ENCODE peak calls at places on chromosomes 16 and 17, in six cellular contexts. One of them, this sample, is unnamed.

GRCh38 chr16:13146829-13147228 is 245.4 kb downstream of the SHISA9 start:
- DNase-seq in endothelial cell of umbilical vein: no peak
- DNase-seq in PC-3: no peak
- DNase-seq in Karpas-422: no peak
- DNase-seq in H1: no peak
- DNase-seq in IMR-90: no peak
- DNase-seq in this sample: no peak

GRCh38 chr17:39927101-39927927 is at the start of the genes LRRC3C and ORMDL3:
- DNase-seq in endothelial cell of umbilical vein: peak; percentile 93
- DNase-seq in IMR-90: peak; percentile 92
- DNase-seq in H1: peak; percentile 74
- DNase-seq in PC-3: peak; percentile 85
- DNase-seq in Karpas-422: peak; percentile 97
- DNase-seq in this sample: peak; percentile 99

GRCh38 chr16:81140930-81141780 is 45.0 kb upstream of the GCSH start:
- DNase-seq in IMR-90: no peak
- DNase-seq in PC-3: peak; percentile 12
- DNase-seq in endothelial cell of umbilical vein: no peak
- DNase-seq in H1: peak; percentile 33
- DNase-seq in Karpas-422: peak; percentile 53
- DNase-seq in this sample: peak; percentile 87

GRCh38 chr16:23587726-23588125 is 8.4 kb downstream of the NDUFAB1 start:
- DNase-seq in endothelial cell of umbilical vein: no peak
- DNase-seq in IMR-90: peak; percentile 96
- DNase-seq in Karpas-422: no peak
- DNase-seq in PC-3: peak; percentile 8
- DNase-seq in H1: no peak
- DNase-seq in this sample: no peak

GRCh38 chr17:59002848-59003247 is 103.8 kb downstream of the TRIM37 start:
- DNase-seq in IMR-90: peak; percentile 8
- DNase-seq in endothelial cell of umbilical vein: no peak
- DNase-seq in H1: no peak
- DNase-seq in Karpas-422: no peak
- DNase-seq in PC-3: no peak
- DNase-seq in this sample: no peak

GRCh38 chr17:9120471-9120870 is 99.2 kb downstream of the NTN1 start:
- DNase-seq in PC-3: no peak
- DNase-seq in IMR-90: no peak
- DNase-seq in H1: no peak
- DNase-seq in endothelial cell of umbilical vein: no peak
- DNase-seq in Karpas-422: peak; percentile 72
- DNase-seq in this sample: peak; percentile 91

GRCh38 chr17:45368661-45369060 is 51.8 kb upstream of the MAP3K14 start:
- DNase-seq in H1: no peak
- DNase-seq in endothelial cell of umbilical vein: no peak
- DNase-seq in Karpas-422: no peak
- DNase-seq in IMR-90: peak; percentile 92
- DNase-seq in PC-3: no peak
- DNase-seq in this sample: no peak

GRCh38 chr16:82881517-82881916 is 254.7 kb downstream of the CDH13 start:
- DNase-seq in Karpas-422: no peak
- DNase-seq in IMR-90: no peak
- DNase-seq in endothelial cell of umbilical vein: no peak
- DNase-seq in PC-3: no peak
- DNase-seq in H1: no peak
- DNase-seq in this sample: no peak

GRCh38 chr16:1019934-1020305 is 38.4 kb downstream of the SOX8 start:
- DNase-seq in Karpas-422: no peak
- DNase-seq in IMR-90: no peak
- DNase-seq in H1: no peak
- DNase-seq in endothelial cell of umbilical vein: no peak
- DNase-seq in PC-3: no peak
- DNase-seq in this sample: no peak

GRCh38 chr16:89546781-89547180 is 13.7 kb upstream of the RPL13 start:
- DNase-seq in H1: no peak
- DNase-seq in Karpas-422: no peak
- DNase-seq in endothelial cell of umbilical vein: no peak
- DNase-seq in PC-3: no peak
- DNase-seq in IMR-90: no peak
- DNase-seq in this sample: no peak

GRCh38 chr16:77234611-77235010 is 35.4 kb downstream of the SYCE1L start:
- DNase-seq in IMR-90: no peak
- DNase-seq in PC-3: peak; percentile 41
- DNase-seq in H1: no peak
- DNase-seq in endothelial cell of umbilical vein: no peak
- DNase-seq in Karpas-422: no peak
- DNase-seq in this sample: peak; percentile 78

GRCh38 chr16:82043680-82044584 is 8.9 kb downstream of the HSD17B2 start:
- DNase-seq in IMR-90: peak; percentile 75
- DNase-seq in PC-3: peak; percentile 52
- DNase-seq in H1: no peak
- DNase-seq in endothelial cell of umbilical vein: no peak
- DNase-seq in Karpas-422: no peak
- DNase-seq in this sample: no peak

GRCh38 chr17:80731255-80731840 is 186.7 kb downstream of the RPTOR start:
- DNase-seq in endothelial cell of umbilical vein: no peak
- DNase-seq in Karpas-422: no peak
- DNase-seq in IMR-90: no peak
- DNase-seq in PC-3: no peak
- DNase-seq in H1: no peak
- DNase-seq in this sample: no peak
- H3K27ac ChIP-seq in endothelial cell of umbilical vein: no peak overlapping the region
- H3K27ac ChIP-seq in Karpas-422: peak overlapping the region; percentile 42
- H3K27ac ChIP-seq in IMR-90: no peak overlapping the region
- H3K27ac ChIP-seq in PC-3: no peak overlapping the region
- H3K27ac ChIP-seq in H1: no peak overlapping the region
- H3K27ac ChIP-seq in this sample: no peak overlapping the region

DNA sequence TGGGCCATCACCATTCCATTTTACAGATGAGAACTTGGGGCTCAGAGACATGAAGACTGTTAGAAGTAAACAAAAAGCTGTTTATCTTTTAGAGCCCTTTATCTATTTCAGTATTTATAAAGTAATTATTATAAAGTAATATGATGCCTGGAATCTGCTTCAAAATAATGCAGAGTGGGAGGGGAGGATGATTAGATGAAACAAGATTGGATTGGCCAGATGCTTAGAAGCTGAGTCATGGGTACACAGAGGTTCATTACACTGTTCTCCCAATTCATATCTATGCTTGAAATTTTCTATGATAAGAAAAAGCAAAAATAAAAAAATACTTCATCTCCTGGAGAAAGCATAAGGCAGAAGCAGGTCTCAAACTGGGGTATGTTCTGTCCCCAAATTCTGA is 29.4 kb downstream of the TOM1L2 start:
- DNase-seq in PC-3: peak; percentile 65
- DNase-seq in H1: no peak
- DNase-seq in Karpas-422: no peak
- DNase-seq in IMR-90: peak; percentile 62
- DNase-seq in endothelial cell of umbilical vein: peak; percentile 45
- DNase-seq in this sample: no peak
- H3K4me1 ChIP-seq in PC-3: peaks cover 69% of the 10 kb centered on the region
- H3K4me1 ChIP-seq in H1: peaks cover 16% of the 10 kb centered on the region
- H3K4me1 ChIP-seq in Karpas-422: peaks cover 20% of the 10 kb centered on the region
- H3K4me1 ChIP-seq in IMR-90: peaks cover 41% of the 10 kb centered on the region
- H3K4me1 ChIP-seq in endothelial cell of umbilical vein: peaks cover 38% of the 10 kb centered on the region
- H3K4me1 ChIP-seq in this sample: peaks cover 41% of the 10 kb centered on the region

DNA sequence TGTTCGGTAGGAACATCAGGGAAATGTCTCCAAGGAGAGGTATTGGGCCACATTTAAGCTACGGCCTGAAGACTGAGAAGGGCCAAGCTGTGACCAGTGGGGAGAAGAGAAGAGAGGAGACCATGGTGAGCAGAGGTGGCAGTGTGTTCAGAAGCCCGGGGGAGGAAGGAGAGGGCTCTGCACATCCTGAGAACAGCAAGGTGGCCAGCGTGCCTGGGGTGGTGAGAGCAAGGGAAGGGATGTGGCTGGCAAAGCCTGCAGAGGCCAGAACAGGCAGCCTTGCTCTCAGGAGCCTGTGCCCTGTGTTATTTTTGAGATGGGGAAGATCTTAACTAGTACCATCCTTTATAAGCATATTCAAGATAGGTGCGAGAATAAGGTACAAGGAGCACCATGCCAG is 933.5 kb upstream of the EEF2KMT start:
- DNase-seq in PC-3: no peak
- DNase-seq in endothelial cell of umbilical vein: no peak
- DNase-seq in H1: no peak
- DNase-seq in Karpas-422: no peak
- DNase-seq in IMR-90: no peak
- DNase-seq in this sample: no peak
- H3K9ac ChIP-seq in PC-3: no peak overlapping the region
- H3K9ac ChIP-seq in endothelial cell of umbilical vein: no peak overlapping the region
- H3K9ac ChIP-seq in H1: no peak overlapping the region
- H3K9ac ChIP-seq in Karpas-422: no peak overlapping the region
- H3K9ac ChIP-seq in IMR-90: no peak overlapping the region
- H3K9ac ChIP-seq in this sample: no peak overlapping the region

GRCh38 chr16:69073181-69073669 is 32.2 kb upstream of the HAS3 start:
- DNase-seq in endothelial cell of umbilical vein: peak; percentile 38
- DNase-seq in IMR-90: peak; percentile 92
- DNase-seq in PC-3: peak; percentile 96
- DNase-seq in H1: no peak
- DNase-seq in Karpas-422: peak; percentile 37
- DNase-seq in this sample: peak; percentile 63
- H3K27ac ChIP-seq in endothelial cell of umbilical vein: no peak overlapping the region
- H3K27ac ChIP-seq in IMR-90: no peak overlapping the region
- H3K27ac ChIP-seq in PC-3: peak overlapping the region; percentile 98
- H3K27ac ChIP-seq in H1: no peak overlapping the region
- H3K27ac ChIP-seq in Karpas-422: no peak overlapping the region
- H3K27ac ChIP-seq in this sample: no peak overlapping the region

DNA sequence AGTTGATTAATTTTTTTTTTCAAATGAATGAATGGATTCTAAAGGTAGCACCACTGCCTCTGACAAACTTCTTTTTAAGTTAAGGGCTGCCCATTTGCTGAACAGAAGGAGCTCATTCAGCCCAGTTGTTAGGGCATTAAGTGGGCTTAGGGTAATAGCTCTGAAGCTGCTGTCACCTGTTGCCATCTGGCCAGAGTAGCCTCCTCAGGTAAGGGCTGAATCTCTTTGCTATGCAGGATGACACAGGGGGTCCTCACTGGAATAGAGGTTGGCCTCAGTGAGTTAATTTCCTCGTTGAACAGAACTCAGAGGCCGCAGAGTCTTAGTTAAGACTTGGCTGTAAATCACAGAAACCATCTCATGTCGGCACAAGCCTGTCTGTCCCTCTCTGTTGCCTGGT is 232.8 kb downstream of the CCDC182 start:
- DNase-seq in endothelial cell of umbilical vein: no peak
- DNase-seq in H1: no peak
- DNase-seq in PC-3: no peak
- DNase-seq in Karpas-422: no peak
- DNase-seq in IMR-90: no peak
- DNase-seq in this sample: no peak
- H3K4me1 ChIP-seq in endothelial cell of umbilical vein: no peaks in the 10 kb centered on the region
- H3K4me1 ChIP-seq in H1: peaks cover 5% of the 10 kb centered on the region
- H3K4me1 ChIP-seq in PC-3: peaks cover 10% of the 10 kb centered on the region
- H3K4me1 ChIP-seq in Karpas-422: peaks cover 99% of the 10 kb centered on the region
- H3K4me1 ChIP-seq in IMR-90: peaks cover 5% of the 10 kb centered on the region
- H3K4me1 ChIP-seq in this sample: peaks cover under 1% of the 10 kb centered on the region

GRCh38 chr17:43663383-43663782 is 1.7 kb upstream of the MEOX1 start:
- DNase-seq in IMR-90: no peak
- DNase-seq in endothelial cell of umbilical vein: no peak
- DNase-seq in Karpas-422: no peak
- DNase-seq in PC-3: no peak
- DNase-seq in H1: no peak
- DNase-seq in this sample: no peak

GRCh38 chr17:43665387-43666101 is 3.8 kb upstream of the MEOX1 start:
- DNase-seq in H1: no peak
- DNase-seq in PC-3: no peak
- DNase-seq in IMR-90: no peak
- DNase-seq in endothelial cell of umbilical vein: no peak
- DNase-seq in Karpas-422: no peak
- DNase-seq in this sample: peak; percentile 74

GRCh38 chr17:43662432-43663141 is 865 bp upstream of the MEOX1 start:
- DNase-seq in endothelial cell of umbilical vein: no peak
- DNase-seq in IMR-90: no peak
- DNase-seq in Karpas-422: no peak
- DNase-seq in H1: no peak
- DNase-seq in PC-3: no peak
- DNase-seq in this sample: peak; percentile 79

GRCh38 chr17:43664096-43664495 is 2.4 kb upstream of the MEOX1 start:
- DNase-seq in Karpas-422: no peak
- DNase-seq in PC-3: no peak
- DNase-seq in endothelial cell of umbilical vein: no peak
- DNase-seq in IMR-90: no peak
- DNase-seq in H1: no peak
- DNase-seq in this sample: no peak

DNA sequence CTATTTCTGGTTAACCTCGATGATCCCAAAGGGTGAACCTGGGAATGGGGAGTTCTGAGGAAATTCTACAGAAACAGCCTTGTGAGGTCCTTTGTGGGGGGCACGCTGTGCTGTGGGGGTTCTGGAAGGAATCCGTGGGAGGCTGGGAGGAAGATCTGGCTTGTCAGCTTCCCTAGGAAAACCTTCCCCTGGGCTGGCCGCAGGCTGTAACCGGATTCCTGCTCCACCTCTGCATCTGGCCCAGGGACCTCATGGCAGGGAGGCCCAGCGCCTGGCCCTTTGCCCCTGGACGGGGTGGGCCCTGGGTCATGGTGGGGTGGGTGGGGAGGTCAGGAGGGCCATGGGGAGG is 3.3 kb upstream of the MEOX1 start:
- DNase-seq in H1: no peak
- DNase-seq in IMR-90: no peak
- DNase-seq in endothelial cell of umbilical vein: no peak
- DNase-seq in Karpas-422: no peak
- DNase-seq in PC-3: no peak
- DNase-seq in this sample: peak; percentile 78
- H3K9ac ChIP-seq in H1: no peak overlapping the region
- H3K9ac ChIP-seq in IMR-90: no peak overlapping the region
- H3K9ac ChIP-seq in endothelial cell of umbilical vein: no peak overlapping the region
- H3K9ac ChIP-seq in Karpas-422: no peak overlapping the region
- H3K9ac ChIP-seq in PC-3: no peak overlapping the region
- H3K9ac ChIP-seq in this sample: no peak overlapping the region

DNA sequence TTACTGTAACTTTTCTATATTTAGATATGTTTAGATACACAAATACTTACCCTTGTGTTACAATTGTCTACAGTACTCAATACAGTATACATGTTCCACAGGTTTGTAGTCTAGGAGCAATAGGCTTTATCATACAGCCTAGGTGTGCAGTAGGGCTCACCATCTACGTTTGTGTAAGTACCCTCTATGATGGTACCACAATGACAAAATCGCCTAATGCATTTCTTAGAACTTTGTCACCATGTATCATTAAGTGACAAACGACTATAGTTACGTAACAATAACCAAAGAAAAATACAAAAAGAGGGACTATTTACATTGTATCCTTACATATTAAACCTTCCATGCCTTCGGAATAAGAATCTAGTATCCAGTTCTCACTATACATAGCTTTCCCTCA is 8.0 kb downstream of the STAT5B start:
- DNase-seq in Karpas-422: peak; percentile 40
- DNase-seq in PC-3: no peak
- DNase-seq in IMR-90: no peak
- DNase-seq in endothelial cell of umbilical vein: no peak
- DNase-seq in H1: no peak
- DNase-seq in this sample: no peak
- H3K27ac ChIP-seq in Karpas-422: peak overlapping the region; percentile 44
- H3K27ac ChIP-seq in PC-3: no peak overlapping the region
- H3K27ac ChIP-seq in IMR-90: no peak overlapping the region
- H3K27ac ChIP-seq in endothelial cell of umbilical vein: no peak overlapping the region
- H3K27ac ChIP-seq in H1: no peak overlapping the region
- H3K27ac ChIP-seq in this sample: no peak overlapping the region

DNA sequence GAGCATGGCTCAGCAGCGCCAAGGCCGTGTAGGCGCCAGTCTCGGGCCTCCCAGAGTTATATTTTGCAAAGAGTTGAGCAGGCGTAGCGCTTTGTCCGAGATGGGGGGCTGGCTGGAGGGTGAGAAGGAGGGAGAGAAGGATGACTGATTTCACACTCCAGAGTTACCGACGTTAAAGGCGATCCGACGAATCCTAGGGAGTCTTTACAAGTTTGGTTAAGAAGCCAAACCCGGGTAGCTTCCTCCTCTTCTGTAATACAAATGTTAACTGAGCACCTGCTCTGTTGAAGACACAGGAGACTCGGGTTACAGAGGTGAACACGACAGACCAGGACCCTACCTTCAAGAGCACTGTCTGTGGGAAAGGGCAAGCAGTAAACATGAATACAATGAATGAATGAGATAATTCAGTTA is 805 bp downstream of the POLR2A start:
- DNase-seq in PC-3: no peak
- DNase-seq in H1: no peak
- DNase-seq in endothelial cell of umbilical vein: no peak
- DNase-seq in IMR-90: no peak
- DNase-seq in Karpas-422: peak; percentile 65
- DNase-seq in this sample: no peak
- H3K4me1 ChIP-seq in PC-3: peaks cover 21% of the 10 kb centered on the region
- H3K4me1 ChIP-seq in H1: peaks cover 14% of the 10 kb centered on the region
- H3K4me1 ChIP-seq in endothelial cell of umbilical vein: peaks cover 25% of the 10 kb centered on the region
- H3K4me1 ChIP-seq in IMR-90: peaks cover 13% of the 10 kb centered on the region
- H3K4me1 ChIP-seq in Karpas-422: peaks cover 36% of the 10 kb centered on the region
- H3K4me1 ChIP-seq in this sample: peaks cover under 1% of the 10 kb centered on the region